ENCODE peak calls at places on chromosome 18, in five cellular contexts. O, S, J, V and M are unnamed samples. For H3K9me3, the result is how much of the 10 kb centered on the place peaks cover.

GRCh38 chr18:44143054-44143453 is 537.6 kb upstream of the SETBP1 start:
- DNase-seq in J (no peak), S (no peak), O (no peak), V (peak), M (no peak)

GRCh38 chr18:12841070-12841469 is 43.0 kb downstream of the PTPN2 start:
- DNase-seq in O (no peak), S (no peak), J (peak), V (no peak), M (no peak)

GRCh38 chr18:35362531-35362930 is 14.6 kb downstream of the ZNF396 start:
- DNase-seq in O (no peak), V (no peak), S (no peak), J (no peak), M (no peak)

GRCh38 chr18:55839350-55839749 is 251.4 kb upstream of the TCF4 start:
- DNase-seq in O (no peak), J (no peak), V (peak), S (no peak), M (no peak)

GRCh38 chr18:51890762-51891161 is 449.2 kb upstream of the DCC start:
- DNase-seq in O (no peak), J (no peak), S (no peak), V (peak), M (peak)

GRCh38 chr18:30572214-30572613 is 470.3 kb downstream of the DSC3 start:
- DNase-seq in V (no peak), O (no peak), J (no peak), S (no peak), M (no peak)

GRCh38 chr18:78701753-78702409 is 277.7 kb upstream of the SALL3 start:
- DNase-seq in J (no peak), V (no peak), O (no peak), S (no peak), M (no peak)

GRCh38 chr18:23872701-23873550 is 141.6 kb upstream of the TTC39C start:
- DNase-seq in S (no peak), J (no peak), O (no peak), V (no peak), M (no peak)

GRCh38 chr18:7158201-7158600 is 40.6 kb upstream of the LAMA1 start:
- DNase-seq in V (peak), J (no peak), S (no peak), O (no peak), M (no peak)

GRCh38 chr18:66159451-66159850 is 408.6 kb downstream of the CDH7 start:
- DNase-seq in V (no peak), J (no peak), S (no peak), O (no peak), M (no peak)

GRCh38 chr18:61606068-61606660 is 272.9 kb downstream of the CDH20 start:
- DNase-seq in O (peak), J (no peak), V (peak), S (no peak), M (no peak)

GRCh38 chr18:36757081-36757480 is 71.7 kb downstream of the TPGS2 start:
- DNase-seq in V (peak), J (no peak), O (no peak), S (peak), M (no peak)

GRCh38 chr18:11577271-11578112 is 31.9 kb upstream of the SLC35G4 start:
- DNase-seq in V (no peak), S (no peak), J (no peak), O (no peak), M (no peak)

GRCh38 chr18:79760348-79760747 is 37.4 kb upstream of the KCNG2 start:
- DNase-seq in O (no peak), J (no peak), V (no peak), S (no peak), M (no peak)

GRCh38 chr18:45480219-45481015 is 134.9 kb upstream of the SLC14A2 start:
- DNase-seq in J (no peak), S (no peak), O (no peak), V (no peak), M (no peak)

GRCh38 chr18:58381676-58382411 is 247.0 kb downstream of the ALPK2 start:
- DNase-seq in O (no peak), J (no peak), V (no peak), S (no peak), M (no peak)

GRCh38 chr18:31723998-31724711 is 36.5 kb downstream of the SLC25A52 start:
- DNase-seq in J (no peak), V (peak), S (no peak), O (no peak), M (peak)

GRCh38 chr18:9842446-9842845 is 43.3 kb upstream of the TXNDC2 start:
- DNase-seq in J (no peak), S (no peak), O (no peak), V (no peak), M (no peak)

GRCh38 chr18:57881818-57882413 is 78.8 kb upstream of the ATP8B1 start:
- DNase-seq in V (peak), S (peak), J (peak), O (peak), M (peak)

GRCh38 chr18:74976331-74976909 is 232.5 kb downstream of the PTGR3 start:
- DNase-seq in O (no peak), V (no peak), J (no peak), S (no peak), M (no peak)

DNA sequence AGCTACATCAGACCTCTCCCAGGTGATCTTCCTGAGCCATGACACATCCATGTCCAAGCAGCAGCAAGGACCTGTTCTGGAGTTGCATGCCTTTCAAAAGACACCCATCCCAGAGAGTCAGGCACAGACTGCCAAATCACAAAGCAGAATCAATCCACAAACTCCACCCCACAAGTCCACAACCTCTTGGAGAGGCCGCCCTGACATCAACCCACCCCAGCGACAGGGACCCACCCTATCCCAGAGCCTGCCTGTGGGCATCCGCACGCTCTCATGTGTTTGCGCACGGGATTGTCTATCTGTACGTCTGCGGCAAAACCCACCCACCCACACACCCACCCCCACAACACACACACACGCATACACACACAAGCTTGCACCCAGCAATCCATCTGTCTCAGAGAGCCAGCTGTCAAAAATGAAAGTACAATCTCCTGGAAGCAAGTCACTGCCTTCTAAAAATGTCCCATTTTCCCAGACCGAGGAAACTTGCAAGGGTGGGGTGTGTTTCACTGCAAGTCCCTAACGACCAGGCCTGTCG is 11.9 kb downstream of the SMAD7 start:
- DNase-seq in J (peak), V (peak), O (no peak), S (no peak), M (no peak)
- H3K27ac ChIP-seq in J (peak), V (peak), O (no peak), S (no peak), M (peak)

GRCh38 chr18:50665519-50665918 is 105.6 kb downstream of the MAPK4 start:
- DNase-seq in S (no peak), J (no peak), V (no peak), O (peak), M (no peak)
- H3K9me3 ChIP-seq in S (under half), J (under half), V (under half), O (under half), M (under half)

DNA sequence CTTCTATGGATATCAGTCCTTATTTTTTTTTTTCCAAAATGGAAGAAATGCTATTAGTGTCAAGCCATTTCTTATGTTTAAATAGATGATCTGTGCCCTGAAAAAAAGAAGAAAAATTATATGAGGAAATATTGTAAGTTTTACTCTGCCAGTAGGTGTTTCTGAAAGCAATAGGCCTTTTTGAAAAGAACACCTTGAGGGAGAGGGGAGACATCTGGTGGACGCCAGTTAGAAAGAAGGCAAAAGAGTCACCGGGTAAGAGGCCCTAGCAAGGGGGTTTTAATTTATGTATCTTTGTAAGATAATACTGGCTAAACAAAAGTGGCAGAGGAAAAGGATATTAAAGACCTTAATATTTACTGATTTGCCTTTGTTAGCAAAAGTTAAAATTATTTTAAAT is 56.1 kb downstream of the DYNAP start:
- DNase-seq in O (peak), V (peak), J (no peak), S (peak), M (no peak)
- TF ChIP-seq CTCF in O (no peak), V (peak), J (no peak), S (peak), M (peak)

GRCh38 chr18:26768388-26768787 is 97.1 kb downstream of the AQP4 start:
- DNase-seq in V (no peak), J (no peak), S (no peak), O (no peak), M (no peak)

GRCh38 chr18:26772691-26773090 is 92.8 kb downstream of the AQP4 start:
- DNase-seq in O (no peak), V (no peak), J (no peak), S (no peak), M (no peak)

GRCh38 chr18:26777316-26778053 is 88.0 kb downstream of the AQP4 start:
- DNase-seq in J (no peak), S (no peak), V (peak), O (no peak), M (no peak)

GRCh38 chr18:26771524-26771923 is 94.0 kb downstream of the AQP4 start:
- DNase-seq in S (no peak), V (no peak), O (peak), J (no peak), M (no peak)
- H3K27ac ChIP-seq in S (no peak), V (no peak), O (no peak), J (no peak), M (no peak)